ENCODE peak calls at places on chromosomes 2 and 18, in six cellular contexts. U, T, K, D, Z and R are unnamed samples.

GRCh38 chr2:136305517-136306192 is 187.7 kb upstream of the CXCR4 start:
- DNase-seq in U (no peak), T (no peak), K (no peak), D (peak), Z (no peak), R (peak)

GRCh38 chr2:54336136-54336976 is 80.3 kb upstream of the TSPYL6 start:
- DNase-seq in U (no peak), T (no peak), K (no peak), D (no peak), Z (no peak), R (no peak)

GRCh38 chr2:237917696-237918374 is 49.0 kb upstream of the UBE2F start:
- DNase-seq in U (no peak), T (no peak), K (no peak), D (no peak), Z (no peak), R (no peak)

GRCh38 chr2:131521961-131522781 is 5.5 kb upstream of the CCDC74A start:
- DNase-seq in U (no peak), T (no peak), K (no peak), D (no peak), Z (no peak), R (no peak)

GRCh38 chr2:61167587-61167986 is 5.6 kb downstream of the C2orf74 start:
- DNase-seq in U (no peak), T (no peak), K (no peak), D (no peak), Z (peak), R (no peak)

GRCh38 chr2:44952143-44952805 is 10.8 kb downstream of the SIX3 start:
- DNase-seq in U (peak), T (no peak), K (no peak), D (peak), Z (peak), R (peak)

GRCh38 chr2:96213379-96213778 is 4.8 kb upstream of the STARD7 start:
- DNase-seq in U (no peak), T (no peak), K (no peak), D (no peak), Z (no peak), R (no peak)

GRCh38 chr2:129441610-129442009 is 537.9 kb upstream of the RAB6C start:
- DNase-seq in U (no peak), T (no peak), K (no peak), D (no peak), Z (no peak), R (no peak)

GRCh38 chr18:69814861-69815385 is 132.8 kb downstream of the CD226 start:
- DNase-seq in U (no peak), T (no peak), K (no peak), D (no peak), Z (no peak), R (no peak)

GRCh38 chr2:70354264-70354949 is 52.5 kb upstream of the FAM136A start:
- DNase-seq in U (no peak), T (no peak), K (no peak), D (no peak), Z (no peak), R (no peak)

GRCh38 chr2:118062048-118062447 is 26.2 kb upstream of the INSIG2 start:
- DNase-seq in U (no peak), T (no peak), K (no peak), D (no peak), Z (no peak), R (peak)

GRCh38 chr2:169071455-169071854 is 2.1 kb downstream of the DHRS9 start:
- DNase-seq in U (no peak), T (no peak), K (no peak), D (no peak), Z (no peak), R (no peak)

GRCh38 chr2:145682536-145683157 is 1162.7 kb upstream of the ZEB2 start:
- DNase-seq in U (no peak), T (no peak), K (no peak), D (no peak), Z (no peak), R (no peak)

GRCh38 chr2:108542071-108542470 is 7.8 kb downstream of the LIMS1 start:
- DNase-seq in U (no peak), T (no peak), K (no peak), D (no peak), Z (no peak), R (no peak)

GRCh38 chr2:109174626-109175349 is 45.8 kb downstream of the SH3RF3 start:
- DNase-seq in U (no peak), T (no peak), K (no peak), D (no peak), Z (no peak), R (no peak)